ENCODE peak calls at places on chromosomes 7 and 10, in four cellular contexts. N is left lobe of liver, O is hepatocyte, Z is T-helper 2 cell. Y is an unnamed sample.

GRCh38 chr7:22444181-22444966 is 55.6 kb downstream of the STEAP1B start:
- DNase-seq in N (no peak), O (no peak), Z (no peak), Y (no peak)

GRCh38 chr7:100547872-100548271 is 8.9 kb downstream of the AGFG2 start:
- DNase-seq in N (no peak), O (no peak), Z (no peak), Y (no peak)

GRCh38 chr7:19144661-19145428 is at the start of gene FERD3L:
- DNase-seq in N (no peak), O (no peak), Z (no peak), Y (no peak)

GRCh38 chr10:75043256-75044121 is 68.0 kb upstream of the SAMD8 start:
- DNase-seq in N (peak), O (no peak), Z (no peak), Y (no peak)

GRCh38 chr7:79293655-79294142 is 159.8 kb downstream of the MAGI2 start:
- DNase-seq in N (no peak), O (peak), Z (no peak), Y (no peak)

GRCh38 chr7:30797294-30798040 is 26.2 kb downstream of the MINDY4 start:
- DNase-seq in N (peak), O (peak), Z (no peak), Y (peak)

GRCh38 chr10:122374246-122374858 is at the start of gene PLEKHA1:
- DNase-seq in N (peak), O (peak), Z (peak), Y (peak)

GRCh38 chr10:22429981-22430421 is 84.7 kb downstream of the SPAG6 start:
- DNase-seq in N (no peak), O (no peak), Z (no peak), Y (no peak)

GRCh38 chr7:27605283-27605682 is 57.4 kb downstream of the HIBADH start:
- DNase-seq in N (no peak), O (no peak), Z (no peak), Y (no peak)

GRCh38 chr7:93228302-93228701 is 2.0 kb upstream of the HEPACAM2 start:
- DNase-seq in N (no peak), O (peak), Z (no peak), Y (no peak)

GRCh38 chr7:150966002-150966401 is 12.1 kb downstream of the KCNH2 start:
- DNase-seq in N (no peak), O (no peak), Z (no peak), Y (no peak)

GRCh38 chr10:33193057-33193866 is 141.2 kb downstream of the NRP1 start:
- DNase-seq in N (peak), O (peak), Z (peak), Y (peak)